ENCODE peak calls at places on chromosomes 16 and 17, in eight cellular contexts. B, H, N, T, Q, K, S and R are unnamed samples.

GRCh38 chr17:62062313-62062712 is 2.8 kb downstream of the MED13 start:
- DNase-seq in H (no peak), B (no peak), T (no peak), K (no peak), N (no peak), S (no peak), Q (no peak), R (no peak)

GRCh38 chr17:50163846-50164696 is 1.7 kb upstream of the SGCA start:
- DNase-seq in N (no peak), K (no peak), B (no peak), H (no peak), Q (peak), T (no peak), S (no peak), R (no peak)

GRCh38 chr16:49351119-49351518 is 22.5 kb upstream of the C16orf78 start:
- DNase-seq in N (no peak), Q (no peak), T (no peak), S (no peak), B (no peak), H (no peak), K (no peak), R (no peak)

GRCh38 chr17:50871369-50871768 is 5.2 kb upstream of the TOB1 start:
- DNase-seq in N (no peak), T (no peak), S (peak), Q (no peak), H (peak), B (no peak), K (no peak), R (no peak)

GRCh38 chr16:58678716-58679115 is 5.9 kb downstream of the SLC38A7 start:
- DNase-seq in N (no peak), B (no peak), S (no peak), K (no peak), T (no peak), Q (no peak), H (no peak), R (no peak)

GRCh38 chr16:22183901-22184614 is 21.8 kb downstream of the SDR42E2 start:
- DNase-seq in T (no peak), B (no peak), N (no peak), S (no peak), K (no peak), Q (no peak), H (no peak), R (peak)

GRCh38 chr17:3381957-3382356 is 4.2 kb downstream of the OR3A2 start:
- DNase-seq in N (no peak), B (no peak), K (no peak), T (no peak), S (no peak), Q (no peak), H (no peak), R (no peak)

GRCh38 chr17:76207670-76208069 is 32.6 kb downstream of the RNF157 start:
- DNase-seq in H (no peak), T (no peak), B (no peak), Q (no peak), S (no peak), N (no peak), K (no peak), R (no peak)

GRCh38 chr17:67452681-67453554 is 75.8 kb downstream of the PITPNC1 start:
- DNase-seq in B (no peak), N (no peak), S (no peak), T (no peak), Q (no peak), K (no peak), H (no peak), R (no peak)

GRCh38 chr17:66322764-66323163 is 20.4 kb downstream of the PRKCA start:
- DNase-seq in S (no peak), B (peak), H (no peak), T (no peak), N (no peak), Q (no peak), K (no peak), R (no peak)

GRCh38 chr17:50505731-50506130 is 2.5 kb upstream of the MYCBPAP start:
- DNase-seq in K (no peak), B (no peak), Q (no peak), S (no peak), N (no peak), H (no peak), T (no peak), R (no peak)

GRCh38 chr16:56667581-56668571 is at the start of gene MT1G:
- DNase-seq in N (no peak), Q (no peak), B (no peak), H (no peak), S (no peak), K (no peak), T (no peak), R (no peak)

GRCh38 chr17:15185625-15185991 is 79.5 kb downstream of the PMP22 start:
- DNase-seq in N (no peak), B (peak), K (no peak), Q (no peak), S (no peak), H (no peak), T (peak), R (no peak)

GRCh38 chr16:29644338-29644857 is 18.6 kb upstream of the SPN start:
- DNase-seq in Q (no peak), K (no peak), S (no peak), N (no peak), B (no peak), H (no peak), T (no peak), R (no peak)

GRCh38 chr16:58306327-58306726 is 11.5 kb upstream of the PRSS54 start:
- DNase-seq in B (no peak), H (peak), Q (no peak), T (no peak), S (no peak), K (no peak), N (no peak), R (no peak)

GRCh38 chr17:57619061-57619937 is 125.8 kb downstream of the CCDC182 start:
- DNase-seq in B (no peak), S (no peak), N (no peak), Q (no peak), H (no peak), T (no peak), K (no peak), R (no peak)

GRCh38 chr17:34567665-34568064 is 11.7 kb upstream of the TMEM132E start:
- DNase-seq in B (no peak), H (no peak), N (no peak), S (no peak), K (no peak), T (no peak), Q (no peak), R (no peak)

GRCh38 chr17:68972119-68972704 is 17.0 kb upstream of the ABCA8 start:
- DNase-seq in K (no peak), N (peak), Q (no peak), H (no peak), S (no peak), T (no peak), B (no peak), R (peak)

GRCh38 chr16:55081622-55082593 is 151.2 kb downstream of the IRX5 start:
- DNase-seq in H (no peak), S (no peak), N (no peak), B (no peak), T (no peak), K (no peak), Q (no peak), R (no peak)

GRCh38 chr17:60522889-60523626 is 3.0 kb downstream of the APPBP2 start:
- DNase-seq in K (no peak), N (no peak), S (no peak), T (no peak), H (no peak), Q (no peak), B (no peak), R (no peak)

GRCh38 chr17:32161506-32162365 is 19.4 kb downstream of the RHOT1 start:
- DNase-seq in S (no peak), K (no peak), N (no peak), T (peak), H (no peak), B (peak), Q (no peak), R (no peak)

GRCh38 chr16:31265329-31266245 is 5.8 kb downstream of the ITGAM start:
- DNase-seq in K (no peak), H (peak), Q (no peak), B (no peak), S (peak), N (no peak), T (no peak), R (no peak)

GRCh38 chr17:42227849-42228696 is 33.8 kb upstream of the GHDC start:
- DNase-seq in S (no peak), H (no peak), N (no peak), K (no peak), T (no peak), Q (no peak), B (no peak), R (no peak)

GRCh38 chr16:88747588-88748301 is 37.3 kb downstream of the PIEZO1 start:
- DNase-seq in B (no peak), K (no peak), N (no peak), H (no peak), S (no peak), T (no peak), Q (peak), R (peak)

GRCh38 chr16:3880623-3881498 is at the start of gene CREBBP:
- DNase-seq in H (peak), K (peak), B (no peak), T (peak), N (peak), Q (peak), S (peak), R (peak)

GRCh38 chr17:28334176-28334575 is 1.1 kb downstream of the IFT20 start:
- DNase-seq in T (no peak), H (no peak), N (no peak), S (no peak), Q (peak), B (no peak), K (no peak), R (no peak)

GRCh38 chr16:79847569-79847968 is 247.0 kb upstream of the MAF start:
- DNase-seq in K (no peak), H (no peak), N (no peak), S (no peak), B (no peak), Q (no peak), T (no peak), R (no peak)